ENCODE peak calls at places on chromosomes 1 and 21, in six cellular contexts. M is HepG2; K is CD8-positive, alpha-beta T cell; L is left lung; R is heart right ventricle; G is PC-3. T is an unnamed sample.
A peak's percentile ranks its signal among the peaks of the same experiment; 100 is the strongest.

GRCh38 chr1:25621876-25622275 is 5.3 kb downstream of the MAN1C1 start:
- ATAC-seq in R (no peak), M (no peak), G (no peak), K (no peak), L (no peak), T (no peak)

GRCh38 chr1:117321680-117322609 is 45.3 kb upstream of the MAN1A2 start:
- ATAC-seq in K (no peak), R (peak; percentile 69), G (no peak), L (no peak), M (no peak), T (no peak)

GRCh38 chr1:19496529-19496877 is 11.2 kb upstream of the CAPZB start:
- ATAC-seq in G (no peak), R (no peak), K (no peak), M (no peak), L (no peak), T (no peak)

GRCh38 chr21:41641510-41641815 is 125.4 kb downstream of the RIPK4 start:
- ATAC-seq in G (peak; percentile 41), M (no peak), R (peak; percentile 15), K (no peak), L (peak; percentile 9), T (no peak)

GRCh38 chr1:218472885-218473284 is 127.7 kb downstream of the TGFB2 start:
- ATAC-seq in R (no peak), L (no peak), G (no peak), M (no peak), K (no peak), T (no peak)

GRCh38 chr1:44810101-44810761 is 1.9 kb downstream of the BTBD19 start:
- ATAC-seq in M (no peak), L (no peak), K (no peak), G (no peak), R (no peak), T (no peak)

GRCh38 chr1:924619-925323 is 1.0 kb downstream of the SAMD11 start:
- ATAC-seq in K (no peak), L (peak; percentile 4), M (no peak), G (peak; percentile 19), R (no peak), T (peak; percentile 11)

GRCh38 chr21:26170471-26171309 is at the start of gene APP:
- ATAC-seq in K (peak; percentile 89), G (peak; percentile 41), M (peak; percentile 82), L (peak; percentile 89), R (peak; percentile 92), T (peak; percentile 89)

GRCh38 chr1:232562855-232563510 is 67.0 kb downstream of the SIPA1L2 start:
- ATAC-seq in G (no peak), R (no peak), M (no peak), K (no peak), L (no peak), T (no peak)
- H3K27ac ChIP-seq in G (no peak overlapping the region), R (no peak overlapping the region), M (no peak overlapping the region), K (no peak overlapping the region), L (no peak overlapping the region), T (no peak overlapping the region)

DNA sequence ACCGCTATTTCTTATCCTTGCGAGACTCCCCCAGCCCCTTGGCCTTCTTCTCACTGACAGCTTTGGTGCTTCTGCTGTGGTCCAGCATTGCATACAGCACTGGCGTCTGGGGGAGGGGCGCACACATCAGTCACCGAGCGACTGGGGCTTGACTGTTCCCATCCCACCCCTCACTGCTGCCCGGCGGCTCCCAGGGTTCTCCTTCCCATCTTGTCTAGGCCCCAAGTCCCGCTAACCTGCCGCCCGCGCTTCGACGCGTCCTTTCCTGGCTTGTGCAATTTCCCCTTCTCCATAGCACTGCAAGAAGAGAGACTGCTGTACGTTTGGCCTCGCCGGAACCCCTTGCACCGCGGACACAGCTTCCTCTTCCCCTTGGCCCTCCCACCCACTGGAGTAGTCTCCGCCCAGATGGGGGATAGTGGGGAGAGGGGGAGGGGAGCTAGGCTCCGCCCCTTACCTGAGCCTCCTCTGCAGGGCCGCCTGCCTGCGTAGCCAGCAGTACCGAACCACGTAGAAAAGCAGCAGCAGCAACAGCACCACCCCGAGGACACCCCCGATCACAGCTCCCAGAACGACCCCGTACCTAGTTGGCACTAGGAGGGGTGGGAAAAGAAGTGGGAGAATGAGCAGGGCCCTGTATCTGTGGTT is 3.8 kb downstream of the MPZ start:
- ATAC-seq in R (peak; percentile 94), L (peak; percentile 99), M (peak; percentile 83), K (peak; percentile 98), G (no peak), T (peak; percentile 86)
- TF ChIP-seq CTCF in R (peak; percentile 10), L (no peak), M (peak; percentile 57), K (peak; percentile 54), G (no peak), T (no peak)

GRCh38 chr1:201905234-201905890 is 16.7 kb downstream of the SHISA4 start:
- ATAC-seq in L (no peak), M (peak; percentile 20), K (no peak), G (no peak), R (no peak), T (no peak)
- H3K27ac ChIP-seq in L (peak overlapping the region; percentile 66), M (no peak overlapping the region), K (no peak overlapping the region), G (no peak overlapping the region), R (peak overlapping the region; percentile 74), T (peak overlapping the region; percentile 98)

DNA sequence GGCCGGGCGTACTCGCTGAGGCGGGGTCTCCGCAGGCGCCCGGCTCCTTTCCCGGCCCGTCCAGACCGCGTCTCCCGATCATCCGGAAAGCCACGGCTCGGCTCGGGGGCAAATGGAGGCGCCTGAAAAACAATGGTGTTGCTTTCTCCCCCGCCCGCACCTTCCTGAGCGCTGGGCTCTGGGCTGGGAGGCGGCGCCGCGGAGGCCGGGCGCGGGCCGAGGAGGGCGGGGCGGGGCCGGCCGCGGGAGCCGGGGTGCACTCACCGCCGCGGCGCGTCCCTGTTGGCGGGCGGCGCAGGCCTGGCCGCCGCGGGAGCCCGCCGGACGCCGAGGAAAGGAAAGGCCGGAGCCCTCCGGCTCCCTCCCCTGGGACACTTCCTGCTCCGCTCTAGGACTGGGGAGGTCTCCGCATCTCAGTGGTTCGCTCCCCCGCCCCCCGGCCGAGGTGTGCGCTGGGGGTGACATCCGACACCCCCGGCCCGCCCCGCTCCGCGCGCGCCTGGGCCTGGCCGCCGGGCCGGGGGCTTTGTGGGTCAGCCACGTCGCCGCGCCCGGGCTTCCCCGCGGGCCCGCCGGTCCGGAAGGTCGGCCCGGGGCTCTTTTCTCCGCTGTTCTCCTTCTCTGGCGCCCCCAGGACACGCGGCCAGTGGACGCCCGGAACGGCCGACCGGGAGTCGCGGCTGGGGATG is at the start of gene ZNF496:
- ATAC-seq in R (peak; percentile 78), K (peak; percentile 58), L (peak; percentile 81), M (peak; percentile 79), G (peak; percentile 75), T (peak; percentile 89)
- TF ChIP-seq CTCF in R (no peak), K (no peak), L (no peak), M (no peak), G (no peak), T (no peak)

GRCh38 chr1:70675737-70676156 is 264.7 kb downstream of the CTH start:
- ATAC-seq in R (no peak), K (no peak), M (no peak), G (no peak), L (no peak), T (no peak)

GRCh38 chr1:70672333-70672935 is 261.4 kb downstream of the CTH start:
- ATAC-seq in M (no peak), K (no peak), L (no peak), G (no peak), R (peak; percentile 52), T (no peak)

GRCh38 chr1:70674981-70675685 is 264.1 kb downstream of the CTH start:
- ATAC-seq in R (no peak), M (no peak), G (no peak), K (no peak), L (no peak), T (no peak)
- H3K27ac ChIP-seq in R (no peak overlapping the region), M (no peak overlapping the region), G (no peak overlapping the region), K (no peak overlapping the region), L (no peak overlapping the region), T (no peak overlapping the region)

GRCh38 chr1:222987616-222988015 is 155.4 kb downstream of the TLR5 start:
- ATAC-seq in G (no peak), R (no peak), K (no peak), L (no peak), M (no peak), T (no peak)
- TF ChIP-seq CTCF in G (peak; percentile 49), R (no peak), K (no peak), L (no peak), M (no peak), T (no peak)

GRCh38 chr1:160342953-160343869 is at the start of the genes COPA and NCSTN:
- ATAC-seq in K (peak; percentile 98), G (peak; percentile 98), L (peak; percentile 99), R (peak; percentile 99), M (peak; percentile 99), T (peak; percentile 99)

GRCh38 chr1:160352555-160352954 is 9.4 kb downstream of the NCSTN start:
- ATAC-seq in G (no peak), R (no peak), L (no peak), M (no peak), K (no peak), T (no peak)

GRCh38 chr1:160342520-160342919 is 530 bp downstream of the COPA start:
- ATAC-seq in K (peak; percentile 1), L (peak; percentile 25), M (no peak), R (peak; percentile 20), G (peak; percentile 11), T (peak; percentile 2)

GRCh38 chr1:160351629-160352028 is 8.4 kb downstream of the NCSTN start:
- ATAC-seq in M (no peak), G (no peak), K (no peak), R (peak; percentile 70), L (no peak), T (no peak)

GRCh38 chr1:160346953-160347352 is 3.8 kb downstream of the NCSTN start:
- ATAC-seq in M (no peak), G (no peak), R (no peak), L (peak; percentile 8), K (no peak), T (no peak)
- H3K27ac ChIP-seq in M (no peak overlapping the region), G (no peak overlapping the region), R (no peak overlapping the region), L (no peak overlapping the region), K (no peak overlapping the region), T (no peak overlapping the region)

T was measured in gastroesophageal sphincter.